ENCODE peak calls at places on chromosomes 11 and 22, in four cellular contexts. J is HepG2, B is WTC11, R is GM12878. V is an unnamed sample.

GRCh38 chr11:47398551-47398950 is 9.8 kb upstream of the SLC39A13 start:
- DNase-seq in B (no peak), R (no peak), J (no peak), V (no peak)

GRCh38 chr11:108616549-108616948 is 23.0 kb upstream of the EXPH5 start:
- DNase-seq in J (peak), B (no peak), R (no peak), V (no peak)

GRCh38 chr22:19885841-19886592 is 31.3 kb upstream of the GNB1L start:
- DNase-seq in R (no peak), B (peak), J (no peak), V (no peak)

GRCh38 chr11:48107188-48107704 is 109.4 kb upstream of the OR4B1 start:
- DNase-seq in J (no peak), B (no peak), R (peak), V (no peak)

GRCh38 chr11:2825886-2826678 is 59.5 kb downstream of the CDKN1C start:
- DNase-seq in R (no peak), J (peak), B (no peak), V (no peak)

GRCh38 chr11:115869780-115870431 is 365.7 kb upstream of the CADM1 start:
- DNase-seq in J (peak), B (peak), R (peak), V (no peak)

GRCh38 chr11:3222941-3223905 is 4.6 kb upstream of the MRGPRG start:
- DNase-seq in B (no peak), R (no peak), J (no peak), V (no peak)

GRCh38 chr11:36672815-36673450 is 74.9 kb upstream of the RAG2 start:
- DNase-seq in R (no peak), B (no peak), J (peak), V (peak)

GRCh38 chr11:63623513-63624140 is 9.4 kb upstream of the PLAAT3 start:
- DNase-seq in B (no peak), R (no peak), J (no peak), V (no peak)

GRCh38 chr11:15258433-15259350 is 144.0 kb downstream of the INSC start:
- DNase-seq in R (no peak), J (peak), B (no peak), V (no peak)

GRCh38 chr22:48941903-48942625 is 885.6 kb downstream of the BRD1 start:
- DNase-seq in B (no peak), J (no peak), R (no peak), V (no peak)

GRCh38 chr22:40487663-40488249 is 117.4 kb downstream of the SGSM3 start:
- DNase-seq in R (no peak), J (peak), B (no peak), V (no peak)

GRCh38 chr22:43186272-43187170 is at the start of gene TTLL12:
- DNase-seq in J (no peak), R (no peak), B (peak), V (peak)

GRCh38 chr11:133605493-133605892 is 73.2 kb upstream of the OPCML start:
- DNase-seq in R (no peak), B (no peak), J (no peak), V (no peak)

GRCh38 chr11:38751421-38751820 is 2153.4 kb upstream of the RAG2 start:
- DNase-seq in R (no peak), J (no peak), B (no peak), V (no peak)

GRCh38 chr11:68727783-68728182 is 23.5 kb downstream of the TESMIN start:
- DNase-seq in J (no peak), B (no peak), R (no peak), V (no peak)

GRCh38 chr11:33185756-33186155 is 24.5 kb upstream of the CSTF3 start:
- DNase-seq in J (no peak), B (no peak), R (no peak), V (no peak)

GRCh38 chr22:39265143-39265542 is 20.4 kb upstream of the PDGFB start:
- DNase-seq in J (no peak), R (no peak), B (no peak), V (no peak)

GRCh38 chr22:30235687-30236170 is 10.8 kb downstream of the LIF start:
- DNase-seq in J (no peak), B (no peak), R (no peak), V (no peak)

GRCh38 chr11:10450451-10451398 is 4.3 kb upstream of the AMPD3 start:
- DNase-seq in J (peak), R (no peak), B (peak), V (no peak)

GRCh38 chr22:42434283-42434682 is 2.1 kb upstream of the NFAM1 start:
- DNase-seq in J (no peak), B (no peak), R (no peak), V (no peak)

GRCh38 chr11:63768232-63769043 is at the start of gene ZFTA:
- DNase-seq in J (no peak), R (no peak), B (peak), V (peak)

GRCh38 chr11:7592706-7593105 is 78.9 kb downstream of the PPFIBP2 start:
- DNase-seq in B (no peak), R (no peak), J (no peak), V (no peak)

GRCh38 chr11:70541176-70541575 is 142.8 kb downstream of the CTTN start:
- DNase-seq in J (no peak), R (no peak), B (no peak), V (no peak)

GRCh38 chr22:30968015-30968923 is at the start of gene MORC2:
- DNase-seq in R (no peak), B (peak), J (peak), V (peak)

GRCh38 chr11:114200351-114200750 is 95.8 kb upstream of the NNMT start:
- DNase-seq in B (no peak), R (no peak), J (no peak), V (no peak)

DNA sequence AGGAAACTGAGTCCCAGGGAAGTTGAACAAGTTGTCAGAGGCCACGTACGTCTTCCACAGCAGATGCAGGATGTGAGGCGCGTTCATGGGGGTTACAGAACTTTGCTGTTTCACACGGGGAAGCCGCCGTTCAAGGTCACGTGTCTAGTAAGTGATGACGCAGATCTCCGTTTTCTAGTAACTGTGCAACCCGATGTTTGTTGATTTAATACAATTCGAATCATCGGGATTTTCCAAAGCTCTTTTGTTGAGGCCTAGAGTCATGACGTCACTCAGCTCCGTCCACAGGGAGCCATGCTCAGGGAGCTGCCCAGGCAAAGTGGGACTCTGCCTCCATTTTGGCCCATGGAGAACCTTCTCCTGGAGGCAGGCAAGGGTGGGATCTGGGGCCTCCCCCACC is 1121.8 kb downstream of the TBC1D22A start:
- DNase-seq in J (no peak), B (no peak), R (no peak), V (no peak)
- TF ChIP-seq CREM in J (no peak), B (no peak), R (no peak), V (no peak)

DNA sequence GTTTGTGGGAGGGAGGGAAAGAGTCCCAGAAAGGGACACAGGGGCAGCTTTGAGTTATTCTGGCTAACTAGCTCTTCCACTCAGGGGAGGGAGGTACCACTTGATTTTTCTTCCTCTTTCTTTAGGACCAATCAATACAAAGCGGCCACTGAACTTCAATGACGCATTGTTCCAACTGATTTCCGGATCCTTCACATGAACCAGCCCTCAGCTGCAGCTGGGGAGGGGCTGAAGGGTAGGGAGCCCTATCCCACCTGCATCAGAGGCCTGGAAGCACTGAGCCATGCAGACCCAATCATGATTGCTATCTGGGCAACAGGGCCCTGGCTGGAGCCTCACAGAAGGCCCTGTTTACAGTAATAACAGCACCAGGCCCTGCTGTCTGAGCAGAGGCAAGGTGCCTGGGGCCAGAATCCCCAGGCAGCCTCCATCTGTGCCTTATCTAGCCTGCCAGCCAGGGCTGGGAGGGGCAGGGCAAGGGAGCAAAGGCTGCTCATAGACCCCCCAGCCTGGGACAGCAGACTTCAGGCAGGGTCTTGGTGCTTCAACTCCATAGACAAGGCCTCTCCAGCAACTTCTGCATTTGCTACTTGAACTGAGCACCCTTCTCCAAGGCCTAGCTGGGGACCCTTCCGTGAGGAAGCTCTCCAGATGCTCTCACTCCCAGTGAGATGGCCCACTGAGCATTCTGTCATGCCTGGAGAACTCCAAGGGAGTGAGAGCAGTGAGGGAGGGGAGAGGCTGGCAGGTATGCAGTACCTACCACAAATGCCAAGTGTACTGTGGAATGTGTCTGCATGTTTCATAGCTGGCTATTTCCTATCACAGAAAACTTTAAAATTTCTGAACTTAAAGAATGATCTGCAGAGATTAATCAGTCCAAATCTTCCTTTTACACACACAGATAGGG is 22.5 kb downstream of the CLPB start:
- DNase-seq in R (no peak), B (no peak), J (peak), V (peak)
- TF ChIP-seq SP1 in R (no peak), B (no peak), J (no peak), V (no peak)

GRCh38 chr11:128692750-128693578 is 908 bp upstream of the FLI1 start:
- DNase-seq in J (no peak), R (no peak), B (peak), V (no peak)

GRCh38 chr11:128694618-128695481 is 978 bp downstream of the FLI1 start:
- DNase-seq in J (no peak), B (peak), R (no peak), V (no peak)

GRCh38 chr11:128696930-128697329 is 3.1 kb downstream of the FLI1 start:
- DNase-seq in R (no peak), J (no peak), B (no peak), V (no peak)

GRCh38 chr11:128697645-128698174 is 3.8 kb downstream of the FLI1 start:
- DNase-seq in J (no peak), B (no peak), R (no peak), V (no peak)

GRCh38 chr11:128695539-128696221 is 1.8 kb downstream of the FLI1 start:
- DNase-seq in B (no peak), R (no peak), J (no peak), V (no peak)
- TF ChIP-seq CREM in B (no peak), R (no peak), J (no peak), V (no peak)

DNA sequence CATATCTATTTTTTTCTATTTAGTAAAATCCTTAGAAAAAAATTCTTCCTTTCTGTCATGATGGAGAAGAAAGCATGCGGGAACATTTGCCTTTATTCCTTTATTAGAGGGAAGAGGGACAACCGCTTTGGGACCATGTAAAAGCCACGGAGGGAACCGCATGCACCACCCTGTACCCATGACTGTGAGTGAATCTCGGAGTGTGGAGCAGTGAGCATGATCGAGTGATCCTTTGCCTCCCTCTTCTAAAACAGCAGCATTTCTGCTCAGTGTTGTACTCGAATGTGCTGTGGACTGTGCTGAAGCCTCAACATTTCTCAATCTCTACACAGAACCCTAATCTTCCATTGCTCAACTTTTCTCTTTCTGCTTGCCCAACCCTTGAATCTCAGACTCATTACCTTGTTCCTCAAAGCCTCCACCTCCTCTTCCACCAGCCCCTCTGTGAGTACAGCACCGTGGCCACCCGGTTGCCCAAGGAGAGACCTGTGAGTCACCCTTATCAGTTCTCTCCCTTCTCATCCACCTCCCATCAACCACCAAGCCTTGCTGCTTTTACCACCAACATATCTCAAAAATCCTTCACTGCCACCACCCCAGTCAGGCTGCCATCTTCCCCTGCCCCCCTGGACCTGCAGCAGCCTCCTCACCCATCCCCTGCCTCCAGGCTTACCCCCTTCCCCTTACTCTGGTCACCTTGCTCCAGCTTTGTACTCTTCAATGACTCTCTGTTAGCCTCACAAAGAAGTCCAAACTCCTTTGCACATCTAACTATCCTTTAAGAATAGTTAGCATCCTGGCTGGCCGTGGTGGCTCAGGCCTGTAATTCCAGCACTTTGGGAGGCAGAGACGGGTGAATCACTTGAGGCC is 103.1 kb downstream of the NAT10 start:
- DNase-seq in B (no peak), J (peak), R (no peak), V (peak)
- TF ChIP-seq SP1 in B (no peak), J (no peak), R (no peak), V (no peak)

GRCh38 chr11:119850822-119851409 is 121.9 kb upstream of the NECTIN1 start:
- DNase-seq in B (no peak), R (no peak), J (no peak), V (no peak)

GRCh38 chr11:119853581-119854360 is 124.8 kb upstream of the NECTIN1 start:
- DNase-seq in J (no peak), B (no peak), R (no peak), V (no peak)

GRCh38 chr11:119854521-119854920 is 125.5 kb upstream of the NECTIN1 start:
- DNase-seq in R (no peak), J (no peak), B (no peak), V (no peak)

GRCh38 chr11:119855066-119855465 is 126.1 kb upstream of the NECTIN1 start:
- DNase-seq in J (no peak), B (no peak), R (no peak), V (no peak)

GRCh38 chr11:119852741-119853140 is 123.7 kb upstream of the NECTIN1 start:
- DNase-seq in B (no peak), J (no peak), R (no peak), V (no peak)
- TF ChIP-seq CREM in B (no peak), J (no peak), R (no peak), V (no peak)

GRCh38 chr11:123484448-123484847 is 54.4 kb downstream of the GRAMD1B start:
- DNase-seq in R (no peak), J (no peak), B (no peak), V (no peak)

GRCh38 chr11:123481647-123482046 is 51.6 kb downstream of the GRAMD1B start:
- DNase-seq in B (no peak), J (no peak), R (no peak), V (no peak)

GRCh38 chr11:123483058-123483457 is 53.0 kb downstream of the GRAMD1B start:
- DNase-seq in B (no peak), R (no peak), J (no peak), V (no peak)

GRCh38 chr11:123482225-123482624 is 52.2 kb downstream of the GRAMD1B start:
- DNase-seq in R (no peak), B (no peak), J (no peak), V (no peak)

DNA sequence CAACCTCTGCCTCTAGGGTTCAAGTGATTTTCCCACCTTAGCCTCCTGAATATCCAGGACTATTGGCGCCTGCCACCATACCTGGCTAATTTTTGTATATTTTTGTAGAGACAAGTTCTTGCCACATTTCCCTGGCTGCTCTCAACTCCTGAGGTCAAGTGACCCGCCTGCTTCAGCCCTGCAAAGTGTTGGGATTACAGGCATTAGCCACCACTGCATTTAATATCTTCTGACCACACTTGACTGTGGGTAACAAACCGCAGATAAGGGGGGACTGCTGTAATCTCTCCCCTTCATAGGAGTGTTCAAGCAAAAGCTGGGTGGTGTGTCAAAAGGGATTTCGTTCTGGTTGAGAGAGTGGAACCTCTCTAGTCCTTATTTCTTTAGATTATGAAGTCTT is 53.4 kb downstream of the GRAMD1B start:
- DNase-seq in B (no peak), R (no peak), J (no peak), V (no peak)
- TF ChIP-seq SP1 in B (no peak), R (no peak), J (no peak), V (no peak)

GRCh38 chr11:131465056-131465455 is 94.6 kb downstream of the NTM start:
- DNase-seq in B (no peak), J (no peak), R (no peak), V (no peak)
- TF ChIP-seq CREM in B (no peak), J (no peak), R (no peak), V (no peak)

GRCh38 chr11:72139500-72139899 is 4.0 kb downstream of the FOLR3 start:
- DNase-seq in J (no peak), R (no peak), B (no peak), V (no peak)

GRCh38 chr11:72144807-72145565 is 9.5 kb downstream of the FOLR3 start:
- DNase-seq in J (no peak), R (no peak), B (no peak), V (no peak)

GRCh38 chr11:72138821-72139390 is 3.4 kb downstream of the FOLR3 start:
- DNase-seq in B (no peak), R (no peak), J (no peak), V (no peak)

GRCh38 chr11:72140661-72141060 is 5.1 kb downstream of the FOLR3 start:
- DNase-seq in J (no peak), B (no peak), R (no peak), V (no peak)

DNA sequence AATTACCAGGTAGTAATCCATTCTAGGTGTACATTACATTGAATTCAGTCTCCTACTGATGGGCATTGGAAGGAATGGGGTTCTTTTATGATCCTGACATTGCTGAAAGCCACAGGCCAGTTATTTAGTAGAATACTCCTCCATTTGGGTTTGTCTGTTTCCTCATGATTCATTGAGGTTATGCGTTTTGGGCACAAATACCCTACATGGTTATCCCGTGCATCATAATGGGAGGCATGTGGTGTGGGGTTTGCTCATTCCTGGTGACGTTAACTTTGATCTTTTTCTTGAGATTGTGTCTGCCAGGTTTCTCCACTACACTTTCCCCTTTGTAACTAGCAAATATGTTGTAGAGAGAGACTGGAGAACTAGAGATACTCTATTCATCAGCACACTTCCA is 5.5 kb downstream of the FOLR3 start:
- DNase-seq in B (no peak), J (no peak), R (no peak), V (no peak)
- TF ChIP-seq SP1 in B (no peak), J (no peak), R (no peak), V (no peak)

GRCh38 chr11:73187854-73188253 is 30.2 kb upstream of the P2RY2 start:
- DNase-seq in R (no peak), J (no peak), B (peak), V (no peak)

GRCh38 chr11:73184953-73185671 is 33.0 kb upstream of the P2RY2 start:
- DNase-seq in J (peak), R (no peak), B (peak), V (peak)

GRCh38 chr11:73186294-73186850 is 31.7 kb upstream of the P2RY2 start:
- DNase-seq in J (no peak), R (no peak), B (no peak), V (no peak)

GRCh38 chr11:73186886-73187285 is 31.2 kb upstream of the P2RY2 start:
- DNase-seq in R (no peak), B (no peak), J (no peak), V (no peak)

GRCh38 chr11:73185680-73186293 is 32.3 kb upstream of the P2RY2 start:
- DNase-seq in J (no peak), B (no peak), R (no peak), V (no peak)
- TF ChIP-seq CREM in J (no peak), B (no peak), R (no peak), V (no peak)

DNA sequence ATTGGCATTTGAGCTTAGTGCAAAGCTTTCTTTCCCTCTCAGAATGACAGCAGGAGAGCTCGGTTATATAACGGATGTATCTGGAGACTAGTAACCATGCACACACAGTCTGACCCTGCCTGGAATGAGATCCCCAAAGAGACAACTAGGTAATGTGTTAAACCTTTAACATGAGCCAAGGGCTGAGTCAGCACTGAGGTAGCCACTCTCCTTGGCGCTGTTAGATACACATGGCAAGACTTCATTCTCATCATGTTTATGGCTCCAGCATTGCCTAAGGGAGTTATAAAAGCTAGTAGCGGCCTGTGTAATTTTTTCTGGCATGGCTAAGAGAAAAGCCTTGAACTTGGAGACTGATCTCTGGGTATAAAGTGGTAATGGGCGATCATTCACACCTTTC is 779.6 kb upstream of the LRRC4C start:
- DNase-seq in B (no peak), J (no peak), R (no peak), V (no peak)
- TF ChIP-seq SP1 in B (no peak), J (no peak), R (no peak), V (no peak)

V was measured in K562.